ENCODE peak calls at places on chromosomes 16 and 17, in five cellular contexts. J is fibroblast of pulmonary artery, P is lower lobe of right lung, L is progenitor cell of endocrine pancreas, F is RWPE1. G is an unnamed sample.

GRCh38 chr16:68257906-68258800 is 6.2 kb upstream of the SLC7A6 start:
- DNase-seq in L (no peak), F (no peak), P (peak), J (peak), G (no peak)

GRCh38 chr16:85423631-85424030 is 189.5 kb upstream of the GSE1 start:
- DNase-seq in J (no peak), L (no peak), F (no peak), P (peak), G (no peak)

GRCh38 chr17:8073627-8074485 is 13.7 kb downstream of the ALOX12B start:
- DNase-seq in L (peak), P (peak), J (peak), F (peak), G (peak)

GRCh38 chr16:30499284-30499683 is 26.7 kb downstream of the ITGAL start:
- DNase-seq in J (no peak), F (no peak), P (no peak), L (no peak), G (no peak)

GRCh38 chr17:1764274-1764673 is 2.4 kb downstream of the SERPINF1 start:
- DNase-seq in F (no peak), J (peak), P (peak), L (no peak), G (peak)

GRCh38 chr16:77732241-77732946 is 10.1 kb downstream of the NUDT7 start:
- DNase-seq in L (no peak), P (no peak), J (peak), F (no peak), G (no peak)

GRCh38 chr17:7512824-7513540 is 28.8 kb downstream of the POLR2A start:
- DNase-seq in F (no peak), L (no peak), J (no peak), P (no peak), G (no peak)

GRCh38 chr16:89277641-89278341 is 60.3 kb downstream of the ZNF778 start:
- DNase-seq in F (no peak), J (no peak), L (no peak), P (no peak), G (no peak)

GRCh38 chr17:43627657-43628650 is 33.8 kb downstream of the MEOX1 start:
- DNase-seq in F (no peak), L (no peak), P (no peak), J (no peak), G (no peak)

GRCh38 chr16:14559809-14560227 is 70.2 kb downstream of the PARN start:
- DNase-seq in F (no peak), J (peak), P (peak), L (no peak), G (no peak)

GRCh38 chr16:65648111-65648510 is 526.2 kb upstream of the CDH11 start:
- DNase-seq in F (no peak), L (no peak), P (no peak), J (no peak), G (no peak)

GRCh38 chr16:27313422-27314160 is at the start of gene IL4R:
- DNase-seq in J (peak), P (peak), F (peak), L (peak), G (no peak)

GRCh38 chr16:81004646-81005353 is 1.9 kb downstream of the CMC2 start:
- DNase-seq in L (no peak), F (peak), J (peak), P (no peak), G (no peak)

GRCh38 chr17:1999557-2000251 is 25.4 kb downstream of the RTN4RL1 start:
- DNase-seq in P (no peak), F (no peak), L (no peak), J (peak), G (peak)

GRCh38 chr17:48970224-48970623 is 1.8 kb upstream of the GIP start:
- DNase-seq in P (no peak), J (peak), L (no peak), F (no peak), G (no peak)

GRCh38 chr17:15947976-15948752 is 3.2 kb downstream of the ADORA2B start:
- DNase-seq in L (no peak), J (no peak), P (no peak), F (peak), G (no peak)

GRCh38 chr17:73156166-73156840 is 8.5 kb upstream of the SSTR2 start:
- DNase-seq in P (peak), F (peak), L (peak), J (peak), G (peak)

GRCh38 chr17:38415250-38416194 is 12.7 kb upstream of the ARHGAP23 start:
- DNase-seq in F (peak), J (peak), L (no peak), P (peak), G (no peak)

GRCh38 chr16:80569440-80570105 is 28.8 kb downstream of the DYNLRB2 start:
- DNase-seq in F (peak), J (peak), L (no peak), P (no peak), G (no peak)

GRCh38 chr17:41406205-41406604 is 8.8 kb upstream of the KRT31 start:
- DNase-seq in P (no peak), F (peak), J (no peak), L (no peak), G (no peak)
- TF ChIP-seq CTCF in P (no peak), F (no peak), J (no peak), L (no peak), G (no peak)

DNA sequence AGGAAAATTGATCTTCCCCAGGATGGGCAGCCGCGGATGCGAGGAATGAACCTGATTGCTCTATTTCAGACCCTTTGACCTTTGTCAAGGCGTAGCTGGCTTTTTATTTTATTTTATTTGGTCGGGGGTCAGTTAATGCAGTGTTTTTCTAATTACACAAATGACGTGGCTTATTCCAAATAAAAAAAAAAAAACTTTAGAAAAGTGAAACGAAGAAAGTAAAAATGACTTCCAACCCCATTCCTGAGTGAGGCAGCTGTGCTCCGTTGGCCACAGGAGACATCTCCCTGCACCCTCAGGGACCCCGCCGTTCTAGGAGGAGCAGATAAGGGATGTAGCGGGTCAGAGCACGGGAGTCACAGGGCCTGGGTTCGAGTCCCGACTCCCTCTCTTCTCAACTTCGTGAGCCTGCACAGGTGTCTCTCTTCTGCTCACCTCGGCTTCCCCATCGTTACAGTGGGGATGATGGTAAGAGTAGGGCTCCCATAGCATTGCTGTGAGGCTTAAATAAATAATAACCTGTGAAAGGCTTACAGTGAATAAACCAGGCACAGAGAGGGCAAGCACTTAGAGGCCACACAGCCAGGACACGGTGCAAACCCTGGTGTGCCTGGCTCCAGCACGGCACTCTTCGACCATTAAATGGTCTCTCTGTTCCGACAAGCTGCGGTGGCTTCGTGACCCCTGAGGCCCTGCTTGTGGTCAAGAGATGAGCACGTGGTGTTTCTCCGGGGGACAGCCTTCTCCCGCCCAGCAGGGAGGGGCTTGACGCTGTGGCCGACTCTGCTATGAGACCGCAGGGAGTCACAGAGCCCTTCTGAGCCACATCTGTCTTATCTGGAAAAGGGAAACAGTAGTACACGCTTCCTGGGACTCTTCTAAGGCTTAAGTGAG is 10.2 kb downstream of the FOXF1 start:
- DNase-seq in J (no peak), L (no peak), P (peak), F (no peak), G (no peak)
- TF ChIP-seq CTCF in J (no peak), L (no peak), P (no peak), F (peak), G (no peak)

GRCh38 chr17:50533720-50534148 is 1.2 kb downstream of the EPN3 start:
- DNase-seq in P (peak), L (no peak), F (no peak), J (peak), G (no peak)

GRCh38 chr17:50534222-50534978 is 1.9 kb downstream of the EPN3 start:
- DNase-seq in L (no peak), F (peak), P (peak), J (peak), G (no peak)

GRCh38 chr17:50531428-50532025 is 1.0 kb upstream of the EPN3 start:
- DNase-seq in L (no peak), F (no peak), J (no peak), P (no peak), G (no peak)

GRCh38 chr17:50533185-50533584 is 650 bp downstream of the EPN3 start:
- DNase-seq in J (no peak), P (no peak), F (no peak), L (no peak), G (no peak)

GRCh38 chr17:50532452-50533024 is at the start of gene EPN3:
- DNase-seq in J (no peak), P (peak), F (peak), L (peak), G (no peak)
- TF ChIP-seq CTCF in J (no peak), P (no peak), F (no peak), L (no peak), G (no peak)

GRCh38 chr17:36149296-36149820 is 27.1 kb downstream of the TBC1D3B start:
- DNase-seq in L (no peak), P (no peak), F (no peak), J (peak), G (no peak)
- TF ChIP-seq CTCF in L (no peak), P (no peak), F (peak), J (no peak), G (no peak)

DNA sequence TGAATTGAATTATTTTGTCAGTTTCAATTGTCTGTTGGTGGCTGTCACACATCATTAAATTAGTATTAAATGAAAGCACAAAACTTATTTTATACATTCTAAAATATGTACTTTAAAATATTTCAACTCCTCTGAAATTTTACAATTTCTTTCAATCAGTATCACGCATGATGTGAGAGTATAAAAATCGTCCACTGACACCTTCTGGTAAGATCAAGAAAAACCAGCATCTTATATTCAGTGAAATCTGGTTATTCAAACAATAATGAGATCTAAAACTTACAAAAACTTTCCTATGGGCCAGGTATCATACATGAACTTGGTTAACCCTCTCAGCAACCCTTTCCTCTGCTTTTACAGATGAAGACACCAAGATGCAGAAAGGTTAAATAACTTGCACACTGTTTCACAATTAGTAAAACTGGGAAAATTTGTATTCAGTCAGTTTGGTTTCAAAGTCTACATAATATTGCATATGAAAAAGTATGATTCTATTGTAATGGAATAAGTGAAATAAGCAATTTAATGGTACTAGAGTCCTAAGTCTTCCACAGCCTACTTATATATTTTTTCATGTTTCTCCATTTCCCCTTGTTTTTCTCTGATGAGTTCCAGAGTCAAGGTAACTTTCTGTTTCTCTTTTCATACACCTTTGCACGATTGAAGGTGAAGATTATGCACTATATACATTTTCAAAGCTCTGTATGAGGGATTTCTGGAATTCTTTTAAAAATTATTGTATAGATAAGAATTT is 58.7 kb downstream of the EFCAB5 start:
- DNase-seq in F (no peak), J (peak), L (no peak), P (no peak), G (no peak)
- TF ChIP-seq CTCF in F (no peak), J (peak), L (no peak), P (no peak), G (peak)

GRCh38 chr17:14432058-14432457 is 131.2 kb downstream of the HS3ST3B1 start:
- DNase-seq in F (no peak), P (no peak), J (no peak), L (no peak), G (no peak)

GRCh38 chr17:14427914-14428639 is 127.2 kb downstream of the HS3ST3B1 start:
- DNase-seq in J (no peak), L (no peak), F (no peak), P (no peak), G (no peak)

GRCh38 chr17:14428640-14429029 is 127.8 kb downstream of the HS3ST3B1 start:
- DNase-seq in J (no peak), L (no peak), F (no peak), P (no peak), G (no peak)

GRCh38 chr17:14434506-14434905 is 133.6 kb downstream of the HS3ST3B1 start:
- DNase-seq in P (no peak), L (no peak), F (no peak), J (no peak), G (no peak)

DNA sequence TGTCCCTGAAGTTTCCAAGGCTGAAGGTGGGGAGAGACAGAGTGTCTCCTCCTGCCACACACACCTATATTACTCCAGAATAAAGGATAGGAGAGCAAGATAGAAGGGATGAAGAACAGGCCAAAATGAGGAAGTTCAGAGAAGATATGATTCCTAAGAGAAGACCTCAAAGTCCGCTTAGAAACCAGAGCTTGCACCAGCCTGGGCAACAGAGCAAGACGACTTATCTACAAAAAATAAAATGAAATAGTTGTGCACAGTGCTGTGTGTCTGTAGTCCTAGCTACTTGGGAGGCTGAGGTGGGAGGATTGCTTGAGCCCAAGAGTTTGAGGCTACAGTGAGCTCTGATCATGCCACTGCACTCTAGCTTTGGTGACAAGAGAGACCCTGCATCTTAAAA is 128.2 kb downstream of the HS3ST3B1 start:
- DNase-seq in F (no peak), L (no peak), P (no peak), J (no peak), G (no peak)
- TF ChIP-seq CTCF in F (no peak), L (no peak), P (no peak), J (no peak), G (no peak)

GRCh38 chr16:49704586-49705155 is 151.2 kb downstream of the ZNF423 start:
- DNase-seq in L (no peak), J (no peak), F (no peak), P (no peak), G (no peak)
- TF ChIP-seq CTCF in L (no peak), J (peak), F (no peak), P (no peak), G (no peak)